ENCODE peak calls at places on chromosomes 4 and X, in eight cellular contexts. G is neural crest cell, H is GM12891, I is OCI-LY7, D is dorsolateral prefrontal cortex, N is HCEC 1CT, Y is left cardiac atrium, T is EL. F is an unnamed sample.
A peak's percentile ranks its signal among the peaks of the same experiment; 100 is the strongest.

GRCh38 chr4:108399610-108400265 is 220.6 kb upstream of the RPL34 start:
- DNase-seq in G (no peak), H (no peak), I (no peak), D (no peak), N (no peak), Y (no peak), T (no peak), F (no peak)

GRCh38 chr4:106569151-106570029 is 200.8 kb upstream of the GIMD1 start:
- DNase-seq in G (no peak), H (no peak), I (no peak), D (no peak), N (peak; percentile 37), Y (no peak), T (peak; percentile 56), F (no peak)

GRCh38 chr4:151934766-151935165 is 174.0 kb upstream of the GATB start:
- DNase-seq in G (no peak), H (no peak), I (no peak), D (no peak), N (peak; percentile 64), Y (no peak), T (peak; percentile 70), F (no peak)

GRCh38 chrX:40151211-40152172 is 53.7 kb upstream of the BCOR start:
- DNase-seq in G (no peak), H (no peak), I (no peak), D (no peak), N (no peak), Y (no peak), T (no peak), F (peak; percentile 58)

GRCh38 chrX:97790850-97791249 is 907.1 kb downstream of the RPA4 start:
- DNase-seq in G (no peak), H (no peak), I (no peak), D (no peak), N (no peak), Y (no peak), T (no peak), F (no peak)

GRCh38 chr4:8675383-8675782 is 82.8 kb downstream of the CPZ start:
- DNase-seq in G (peak; percentile 58), H (no peak), I (no peak), D (no peak), N (no peak), Y (no peak), T (peak; percentile 8), F (peak; percentile 47)

GRCh38 chr4:7201351-7202305 is 9.3 kb downstream of the SORCS2 start:
- DNase-seq in G (no peak), H (no peak), I (no peak), D (no peak), N (no peak), Y (no peak), T (no peak), F (no peak)

GRCh38 chr4:170675568-170676262 is 586.0 kb upstream of the AADAT start:
- DNase-seq in G (no peak), H (no peak), I (no peak), D (no peak), N (no peak), Y (no peak), T (peak; percentile 50), F (no peak)

F was measured in K562.